ENCODE peak calls at places on chromosome 17, in eight cellular contexts. U is ovary, Q is HCT116, I is IMR-90, O is lower leg skin, D is gastrocnemius medialis, N is uterus, H is stomach. X is an unnamed sample.
A peak's percentile ranks its signal among the peaks of the same experiment; 100 is the strongest.

GRCh38 chr17:27569257-27569722 is 61.7 kb upstream of the LGALS9 start:
- DNase-seq in H (no peak), N (no peak), D (no peak), I (peak; percentile 34), O (no peak), Q (no peak), U (no peak), X (no peak)

GRCh38 chr17:80328620-80329380 is 68.1 kb downstream of the RNF213 start:
- DNase-seq in Q (no peak), N (no peak), H (no peak), D (no peak), O (no peak), U (no peak), I (no peak), X (no peak)

GRCh38 chr17:11813278-11813677 is 184.0 kb downstream of the ZNF18 start:
- DNase-seq in O (no peak), I (no peak), N (no peak), Q (no peak), U (no peak), D (no peak), H (no peak), X (no peak)

GRCh38 chr17:50659220-50659619 is 24.5 kb downstream of the ABCC3 start:
- DNase-seq in I (no peak), H (no peak), D (no peak), Q (no peak), U (no peak), N (no peak), O (no peak), X (no peak)

GRCh38 chr17:50051082-50051576 is 4.8 kb upstream of the ITGA3 start:
- DNase-seq in I (peak; percentile 88), Q (peak; percentile 96), D (no peak), N (no peak), U (no peak), O (no peak), H (peak; percentile 62), X (peak; percentile 90)

GRCh38 chr17:57634713-57635465 is 110.2 kb downstream of the CCDC182 start:
- DNase-seq in H (no peak), O (no peak), D (no peak), U (no peak), Q (peak; percentile 10), N (no peak), I (peak; percentile 78), X (peak; percentile 45)

GRCh38 chr17:16281351-16281750 is 64.3 kb downstream of the PIGL start:
- DNase-seq in U (no peak), H (no peak), I (peak; percentile 96), N (no peak), D (no peak), O (no peak), Q (no peak), X (no peak)

GRCh38 chr17:21292867-21293845 is 8.6 kb downstream of the MAP2K3 start:
- DNase-seq in U (no peak), H (no peak), N (no peak), Q (no peak), I (no peak), O (no peak), D (no peak), X (no peak)

GRCh38 chr17:64492481-64493109 is 4.3 kb downstream of the POLG2 start:
- DNase-seq in Q (no peak), H (no peak), I (no peak), N (no peak), D (no peak), O (no peak), U (no peak), X (no peak)

GRCh38 chr17:44469676-44470075 is 33.5 kb downstream of the GPATCH8 start:
- DNase-seq in H (no peak), O (no peak), Q (no peak), D (no peak), N (no peak), U (no peak), I (peak; percentile 31), X (no peak)

GRCh38 chr17:1169913-1170312 is 9.9 kb downstream of the ABR start:
- DNase-seq in U (no peak), D (no peak), I (no peak), O (no peak), H (no peak), N (no peak), Q (no peak), X (no peak)

GRCh38 chr17:51850206-51850605 is 308.3 kb downstream of the CA10 start:
- DNase-seq in H (no peak), N (no peak), U (no peak), O (no peak), I (no peak), Q (no peak), D (no peak), X (no peak)

DNA sequence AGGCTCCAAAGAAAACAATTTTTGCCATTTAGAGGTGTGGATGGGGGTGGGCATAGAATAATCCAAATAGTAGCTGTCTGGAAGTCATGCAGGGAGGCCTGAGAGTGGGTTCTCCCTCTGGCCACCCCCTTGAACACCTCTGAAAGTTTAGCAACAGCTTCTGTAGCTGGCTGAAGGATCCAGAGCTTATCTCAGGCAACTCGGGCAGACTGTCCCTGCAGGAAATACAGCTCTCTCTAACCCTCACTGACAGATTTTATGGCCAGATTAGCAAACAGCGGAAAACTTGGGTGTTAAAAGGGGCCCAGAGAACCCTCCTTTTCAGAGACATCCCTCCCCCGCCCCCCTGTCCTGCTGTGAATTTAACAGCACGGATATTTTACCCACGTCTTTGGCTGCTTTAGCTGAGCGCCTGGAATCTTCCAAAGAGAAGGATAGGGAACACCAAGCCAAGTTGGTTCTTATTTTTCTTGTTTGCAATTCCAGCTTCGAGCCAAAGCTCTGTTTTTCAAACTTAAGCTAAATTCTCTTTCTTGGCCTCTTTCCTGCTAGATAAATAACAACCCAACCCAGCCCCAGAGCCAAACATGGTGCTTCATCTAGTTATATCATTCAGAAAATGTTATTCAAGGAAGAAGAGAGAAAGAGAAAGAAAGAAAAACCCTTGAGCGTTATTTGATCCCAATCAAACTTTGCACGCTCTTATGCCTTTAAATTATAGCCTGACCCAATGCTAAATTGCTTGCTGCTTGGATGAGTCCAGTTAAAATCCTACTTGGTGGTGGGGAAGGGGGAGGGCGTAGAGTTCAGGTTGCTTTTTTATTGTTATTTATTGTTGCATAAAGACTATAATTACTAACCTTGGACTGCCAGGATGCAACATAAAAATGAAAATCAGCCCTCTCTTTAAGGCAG is 2.3 kb upstream of the HOXB2 start:
- DNase-seq in H (no peak), U (no peak), I (peak; percentile 56), Q (no peak), N (peak; percentile 81), D (no peak), O (no peak), X (no peak)
- TF ChIP-seq POLR2A in H (no peak), U (no peak), I (no peak), Q (no peak), N (no peak), D (no peak), O (no peak), X (no peak)

DNA sequence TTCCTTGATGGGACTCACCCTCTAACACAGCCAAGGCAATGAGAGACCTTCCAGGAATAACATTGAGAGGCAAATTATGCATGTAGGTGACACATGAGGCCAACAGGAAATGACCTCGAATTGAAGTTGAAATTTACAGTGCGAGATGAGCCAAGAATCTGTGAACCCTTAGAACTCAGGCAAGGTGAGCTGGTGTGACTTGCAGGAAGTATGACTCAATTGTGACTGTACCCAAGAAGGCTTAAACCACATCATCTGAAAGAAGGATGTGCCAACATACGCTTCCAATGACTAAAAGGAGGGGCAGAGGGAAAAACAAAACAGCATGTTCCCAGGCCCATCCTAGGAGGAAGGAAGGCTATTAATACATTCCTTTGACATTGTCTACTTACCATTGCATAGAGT is 44.8 kb downstream of the PITPNC1 start:
- DNase-seq in D (no peak), O (no peak), U (no peak), Q (peak; percentile 100), I (peak; percentile 98), H (no peak), N (peak; percentile 33), X (peak; percentile 89)
- TF ChIP-seq POLR2A in D (peak; percentile 52), O (no peak), U (no peak), Q (no peak), I (no peak), H (no peak), N (no peak), X (no peak)

GRCh38 chr17:76268015-76268749 is 3.0 kb downstream of the UBALD2 start:
- DNase-seq in H (peak; percentile 74), D (peak; percentile 88), O (peak; percentile 97), Q (no peak), N (peak; percentile 56), I (peak; percentile 45), U (no peak), X (no peak)
- TF ChIP-seq POLR2A in H (no peak), D (peak; percentile 66), O (no peak), Q (no peak), N (peak; percentile 8), I (peak; percentile 37), U (no peak), X (no peak)

DNA sequence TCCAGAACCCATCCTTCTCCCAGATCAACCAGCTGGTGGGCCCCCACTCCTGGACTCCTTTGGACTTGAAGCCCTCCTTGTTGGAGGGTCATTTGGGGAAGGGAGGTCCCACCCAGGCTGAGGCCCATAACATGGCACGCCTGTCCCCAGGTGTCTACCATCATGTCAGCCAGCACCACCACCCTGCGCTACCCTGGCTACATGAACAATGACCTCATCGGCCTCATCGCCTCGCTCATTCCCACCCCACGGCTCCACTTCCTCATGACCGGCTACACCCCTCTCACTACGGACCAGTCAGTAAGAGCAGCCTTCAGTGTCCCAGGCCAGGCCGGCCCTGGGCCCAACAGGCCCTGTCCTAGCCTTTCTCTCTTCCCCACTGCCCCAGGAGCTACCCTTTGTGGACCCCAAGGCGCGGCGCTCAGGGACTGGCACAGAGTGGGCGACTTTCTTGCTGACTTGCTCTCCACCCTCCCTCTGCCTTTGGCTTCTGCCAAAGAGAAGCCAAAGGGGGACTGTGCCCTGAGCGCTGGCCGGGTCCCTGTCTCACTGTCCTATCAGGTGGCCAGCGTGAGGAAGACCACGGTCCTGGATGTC is 4.3 kb downstream of the TUBG1 start:
- DNase-seq in H (no peak), D (no peak), O (peak; percentile 83), Q (no peak), U (no peak), I (no peak), N (no peak), X (no peak)
- TF ChIP-seq POLR2A in H (no peak), D (no peak), O (no peak), Q (no peak), U (no peak), I (no peak), N (no peak), X (no peak)

GRCh38 chr17:47829870-47830269 is 1.5 kb downstream of the MRPL10 start:
- DNase-seq in N (no peak), U (no peak), O (no peak), I (no peak), H (no peak), D (no peak), Q (no peak), X (no peak)
- TF ChIP-seq POLR2A in N (no peak), U (no peak), O (no peak), I (no peak), H (no peak), D (no peak), Q (no peak), X (no peak)